ENCODE peak calls at places on chromosomes 5 and 9, in five cellular contexts. B, K, L, Z and Y are unnamed samples.

GRCh38 chr9:78932849-78933627 is 636.1 kb downstream of the PSAT1 start:
- DNase-seq in B (no peak), K (no peak), L (peak), Z (no peak), Y (no peak)

GRCh38 chr5:153400931-153401330 is 89.5 kb upstream of the GRIA1 start:
- DNase-seq in B (no peak), K (no peak), L (no peak), Z (no peak), Y (no peak)

GRCh38 chr5:73387630-73388370 is 60.8 kb downstream of the FOXD1 start:
- DNase-seq in B (no peak), K (no peak), L (peak), Z (no peak), Y (no peak)

GRCh38 chr5:84249918-84250635 is 134.6 kb downstream of the EDIL3 start:
- DNase-seq in B (peak), K (no peak), L (peak), Z (no peak), Y (no peak)

GRCh38 chr9:81915801-81916505 is 12.3 kb upstream of the SPATA31D4 start:
- DNase-seq in B (no peak), K (no peak), L (no peak), Z (no peak), Y (no peak)

GRCh38 chr9:129414377-129415021 is 206.4 kb downstream of the C9orf50 start:
- DNase-seq in B (peak), K (peak), L (peak), Z (peak), Y (no peak)

GRCh38 chr9:3578786-3579185 is 53.0 kb upstream of the RFX3 start:
- DNase-seq in B (no peak), K (no peak), L (peak), Z (no peak), Y (no peak)

GRCh38 chr5:131148835-131149234 is 16.2 kb downstream of the HINT1 start:
- DNase-seq in B (no peak), K (no peak), L (no peak), Z (no peak), Y (no peak)

GRCh38 chr9:114178756-114179450 is 23.6 kb downstream of the COL27A1 start:
- DNase-seq in B (no peak), K (no peak), L (no peak), Z (peak), Y (no peak)

GRCh38 chr5:104187656-104188055 is 625.1 kb upstream of the NUDT12 start:
- DNase-seq in B (no peak), K (no peak), L (no peak), Z (no peak), Y (no peak)

GRCh38 chr9:123438321-123438720 is 82.3 kb downstream of the CRB2 start:
- DNase-seq in B (no peak), K (no peak), L (peak), Z (no peak), Y (no peak)

GRCh38 chr9:107548298-107549142 is 59.0 kb upstream of the KLF4 start:
- DNase-seq in B (peak), K (no peak), L (peak), Z (peak), Y (no peak)

GRCh38 chr5:74660146-74660545 is 19.6 kb upstream of the ENC1 start:
- DNase-seq in B (no peak), K (no peak), L (no peak), Z (no peak), Y (no peak)

GRCh38 chr9:15277400-15278137 is 29.4 kb downstream of the TTC39B start:
- DNase-seq in B (no peak), K (no peak), L (peak), Z (no peak), Y (no peak)

GRCh38 chr9:37085233-37085632 is 35.1 kb upstream of the ZCCHC7 start:
- DNase-seq in B (no peak), K (no peak), L (no peak), Z (no peak), Y (no peak)

GRCh38 chr5:133613184-133613583 is 843 bp upstream of the FSTL4 start:
- DNase-seq in B (no peak), K (no peak), L (no peak), Z (no peak), Y (no peak)

GRCh38 chr9:33166263-33167083 is 663 bp downstream of the B4GALT1 start:
- DNase-seq in B (peak), K (peak), L (peak), Z (peak), Y (no peak)

GRCh38 chr5:3460416-3460815 is 135.2 kb upstream of the IRX1 start:
- DNase-seq in B (no peak), K (no peak), L (no peak), Z (no peak), Y (no peak)

GRCh38 chr5:35924122-35924949 is 14.1 kb downstream of the CAPSL start:
- DNase-seq in B (no peak), K (no peak), L (peak), Z (no peak), Y (no peak)

GRCh38 chr9:36137392-36138004 is 965 bp downstream of the GLIPR2 start:
- DNase-seq in B (no peak), K (no peak), L (peak), Z (peak), Y (no peak)

GRCh38 chr9:70049236-70049635 is 5.6 kb downstream of the MAMDC2 start:
- DNase-seq in B (peak), K (peak), L (peak), Z (peak), Y (no peak)

GRCh38 chr5:176673651-176674583 is 26.6 kb downstream of the TSPAN17 start:
- DNase-seq in B (no peak), K (no peak), L (no peak), Z (no peak), Y (no peak)

GRCh38 chr5:96709152-96709821 is 47.1 kb downstream of the CAST start:
- DNase-seq in B (no peak), K (no peak), L (peak), Z (no peak), Y (no peak)

GRCh38 chr9:81431662-81432061 is 257.7 kb downstream of the TLE1 start:
- DNase-seq in B (no peak), K (no peak), L (peak), Z (no peak), Y (no peak)

GRCh38 chr9:115015018-115015635 is 84.7 kb upstream of the TNFSF8 start:
- DNase-seq in B (peak), K (peak), L (peak), Z (no peak), Y (no peak)

GRCh38 chr5:56692359-56693219 is 122.8 kb upstream of the MAP3K1 start:
- DNase-seq in B (no peak), K (no peak), L (no peak), Z (no peak), Y (no peak)

GRCh38 chr5:60652206-60652605 is 47.8 kb downstream of the DEPDC1B start:
- DNase-seq in B (no peak), K (no peak), L (peak), Z (no peak), Y (no peak)

GRCh38 chr5:140576776-140577201 is 12.2 kb downstream of the SLC35A4 start:
- DNase-seq in B (no peak), K (no peak), L (peak), Z (no peak), Y (no peak)

DNA sequence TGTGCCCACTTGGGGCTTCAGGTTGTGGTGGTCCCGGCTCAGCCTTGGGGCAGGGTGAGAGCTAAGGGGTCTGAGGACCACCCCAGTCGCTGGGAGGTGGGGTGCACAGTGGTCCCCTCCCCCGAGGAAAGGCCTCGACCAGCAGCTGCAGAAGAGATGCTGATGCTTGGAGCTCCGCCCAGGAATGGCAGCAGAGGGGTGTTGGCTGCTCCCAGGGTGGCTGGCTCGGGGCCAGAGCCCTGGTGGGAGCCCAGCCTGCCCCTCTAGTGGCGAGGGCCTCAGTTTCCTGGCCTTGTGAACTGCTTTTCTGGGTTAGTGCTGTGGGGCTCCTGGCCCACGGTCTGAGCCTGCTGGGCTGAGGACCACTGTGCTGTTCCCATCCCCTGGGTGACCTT is 1.2 kb downstream of the DIPK1B start:
- DNase-seq in B (no peak), K (no peak), L (no peak), Z (no peak), Y (no peak)
- H3K4me3 ChIP-seq in B (peak), K (no peak), L (no peak), Z (peak), Y (peak)

DNA sequence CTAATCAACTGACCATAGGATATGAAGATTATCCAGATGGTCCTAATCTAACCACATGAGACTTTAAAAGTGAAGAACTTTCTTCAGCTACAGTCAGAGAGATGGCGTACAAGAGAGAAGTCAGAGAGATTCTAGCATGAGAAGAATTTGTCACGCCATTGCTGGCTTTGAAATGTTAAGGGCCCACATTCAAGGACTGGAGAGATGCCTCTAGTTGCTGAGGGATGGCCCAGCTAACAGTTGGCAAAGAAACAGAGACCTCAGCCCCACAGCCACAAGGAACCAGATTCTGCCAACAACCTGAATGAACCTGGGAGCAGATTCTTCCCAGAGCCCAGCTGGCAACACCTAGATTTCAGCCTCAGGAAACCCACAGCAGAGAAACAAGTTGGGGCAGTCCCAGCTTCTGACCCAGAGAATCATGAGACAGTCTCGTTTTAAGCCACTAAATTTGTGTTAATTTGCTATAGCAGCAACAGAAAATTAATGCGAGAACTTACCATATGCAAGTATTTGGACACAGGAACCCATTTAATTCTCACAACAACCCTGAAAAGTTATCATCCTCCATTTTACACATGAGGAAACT is 132.0 kb downstream of the MLLT3 start:
- DNase-seq in B (no peak), K (no peak), L (no peak), Z (no peak), Y (no peak)
- H3K4me3 ChIP-seq in B (no peak), K (no peak), L (no peak), Z (no peak), Y (no peak)

GRCh38 chr5:163436515-163436914 is 880 bp upstream of the CCNG1 start:
- DNase-seq in B (no peak), K (no peak), L (no peak), Z (no peak), Y (no peak)

GRCh38 chr5:163434410-163434866 is 3.0 kb upstream of the CCNG1 start:
- DNase-seq in B (peak), K (peak), L (peak), Z (no peak), Y (no peak)

GRCh38 chr5:163440954-163441353 is 3.6 kb downstream of the CCNG1 start:
- DNase-seq in B (no peak), K (no peak), L (no peak), Z (no peak), Y (no peak)

GRCh38 chr5:163437011-163437308 is 435 bp upstream of the CCNG1 start:
- DNase-seq in B (no peak), K (no peak), L (no peak), Z (no peak), Y (no peak)

GRCh38 chr5:163437309-163438182 is at the start of gene CCNG1:
- DNase-seq in B (peak), K (peak), L (peak), Z (peak), Y (peak)
- H3K4me3 ChIP-seq in B (peak), K (peak), L (peak), Z (peak), Y (peak)

GRCh38 chr5:126023894-126024575 is 399.2 kb upstream of the GRAMD2B start:
- DNase-seq in B (no peak), K (no peak), L (peak), Z (no peak), Y (no peak)
- H3K4me3 ChIP-seq in B (no peak), K (no peak), L (no peak), Z (no peak), Y (no peak)

GRCh38 chr5:142866563-142867275 is 96.5 kb downstream of the ARHGAP26 start:
- DNase-seq in B (peak), K (peak), L (peak), Z (no peak), Y (no peak)
- H3K4me3 ChIP-seq in B (no peak), K (no peak), L (no peak), Z (no peak), Y (no peak)

GRCh38 chr5:135333737-135334515 is 65.1 kb downstream of the MACROH2A1 start:
- DNase-seq in B (no peak), K (no peak), L (no peak), Z (peak), Y (no peak)
- H3K4me3 ChIP-seq in B (no peak), K (no peak), L (no peak), Z (no peak), Y (no peak)

DNA sequence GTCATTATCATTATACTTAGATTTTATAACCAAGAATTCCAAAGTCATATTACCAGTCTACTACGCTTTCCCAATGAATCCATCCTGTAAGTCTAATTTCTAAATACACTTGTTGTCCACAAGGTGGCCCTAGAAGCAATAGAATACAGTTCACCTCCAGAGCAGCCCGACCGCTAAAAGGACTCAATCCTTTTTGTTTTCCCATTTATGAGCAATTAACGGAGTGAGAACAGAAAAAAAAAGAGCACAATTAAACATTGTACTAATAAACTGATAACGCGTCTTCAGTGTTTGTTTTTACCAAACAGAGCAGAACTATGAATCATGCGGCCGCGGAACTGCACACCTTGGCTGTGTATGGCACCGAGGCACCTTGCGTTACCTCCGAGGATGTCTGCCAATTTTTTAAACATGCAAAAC is 160.7 kb upstream of the DAPK1 start:
- DNase-seq in B (peak), K (peak), L (peak), Z (no peak), Y (no peak)
- H3K4me3 ChIP-seq in B (peak), K (no peak), L (peak), Z (peak), Y (peak)